ENCODE peak calls at places on chromosomes 12 and 14, in six cellular contexts. I is neural progenitor cell, P is BE2C, G is AG04449, V is GM12865, J is AG04450. M is an unnamed sample.

GRCh38 chr12:92472198-92472597 is 230.6 kb upstream of the PLEKHG7 start:
- DNase-seq in I (no peak), P (no peak), G (peak), V (no peak), J (no peak), M (no peak)

GRCh38 chr14:87967496-87967895 is 25.5 kb downstream of the GALC start:
- DNase-seq in I (no peak), P (no peak), G (no peak), V (no peak), J (no peak), M (no peak)

GRCh38 chr12:106644335-106645073 is 61.7 kb downstream of the RFX4 start:
- DNase-seq in I (no peak), P (no peak), G (no peak), V (no peak), J (no peak), M (no peak)

GRCh38 chr12:123390415-123391093 is 6.6 kb downstream of the KMT5A start:
- DNase-seq in I (no peak), P (no peak), G (no peak), V (no peak), J (no peak), M (no peak)

GRCh38 chr12:78194448-78194847 is 363.8 kb downstream of the NAV3 start:
- DNase-seq in I (no peak), P (no peak), G (peak), V (no peak), J (peak), M (peak)

GRCh38 chr12:53483225-53483978 is 15.9 kb downstream of the MAP3K12 start:
- DNase-seq in I (no peak), P (no peak), G (no peak), V (peak), J (no peak), M (no peak)

GRCh38 chr14:99566009-99566389 is 38.0 kb downstream of the CCDC85C start:
- DNase-seq in I (no peak), P (no peak), G (no peak), V (no peak), J (no peak), M (no peak)

GRCh38 chr12:55929306-55929791 is 1.6 kb upstream of the DGKA start:
- DNase-seq in I (no peak), P (no peak), G (no peak), V (peak), J (no peak), M (no peak)

GRCh38 chr14:52494444-52494843 is 57.9 kb downstream of the TXNDC16 start:
- DNase-seq in I (no peak), P (no peak), G (no peak), V (no peak), J (no peak), M (no peak)

GRCh38 chr12:69042970-69043369 is 110.0 kb upstream of the CPM start:
- DNase-seq in I (no peak), P (no peak), G (no peak), V (no peak), J (no peak), M (no peak)

GRCh38 chr12:111396726-111397445 is 8.8 kb upstream of the SH2B3 start:
- DNase-seq in I (peak), P (peak), G (no peak), V (peak), J (peak), M (no peak)

GRCh38 chr14:92785601-92786426 is 8.3 kb upstream of the GOLGA5 start:
- DNase-seq in I (no peak), P (no peak), G (no peak), V (no peak), J (peak), M (no peak)

GRCh38 chr14:104328607-104329006 is 190.2 kb downstream of the KIF26A start:
- DNase-seq in I (no peak), P (no peak), G (no peak), V (no peak), J (no peak), M (no peak)

GRCh38 chr12:32322354-32322753 is 77.0 kb upstream of the FGD4 start:
- DNase-seq in I (peak), P (peak), G (no peak), V (no peak), J (no peak), M (no peak)

GRCh38 chr14:55097894-55098560 is 31.0 kb upstream of the LGALS3 start:
- DNase-seq in I (no peak), P (no peak), G (no peak), V (peak), J (no peak), M (no peak)

GRCh38 chr12:71558445-71558844 is 105.2 kb downstream of the ZFC3H1 start:
- DNase-seq in I (no peak), P (peak), G (peak), V (no peak), J (no peak), M (no peak)

GRCh38 chr14:74934476-74935339 is 11.6 kb upstream of the RPS6KL1 start:
- DNase-seq in I (peak), P (no peak), G (no peak), V (no peak), J (no peak), M (no peak)

GRCh38 chr14:50736932-50737419 is 68.9 kb upstream of the SAV1 start:
- DNase-seq in I (no peak), P (no peak), G (no peak), V (peak), J (no peak), M (no peak)

GRCh38 chr14:91867316-91867988 is at the start of gene TC2N:
- DNase-seq in I (no peak), P (no peak), G (no peak), V (peak), J (no peak), M (no peak)

GRCh38 chr12:47811581-47812484 is 7.9 kb downstream of the HDAC7 start:
- DNase-seq in I (no peak), P (no peak), G (peak), V (no peak), J (no peak), M (no peak)

GRCh38 chr12:47807338-47807737 is 12.4 kb downstream of the HDAC7 start:
- DNase-seq in I (no peak), P (no peak), G (no peak), V (no peak), J (no peak), M (no peak)

GRCh38 chr12:47811070-47811391 is 8.7 kb downstream of the HDAC7 start:
- DNase-seq in I (no peak), P (no peak), G (no peak), V (no peak), J (no peak), M (no peak)

GRCh38 chr12:47808049-47808448 is 11.7 kb downstream of the HDAC7 start:
- DNase-seq in I (no peak), P (no peak), G (no peak), V (peak), J (no peak), M (no peak)

GRCh38 chr12:47808574-47809380 is 10.9 kb downstream of the HDAC7 start:
- DNase-seq in I (peak), P (no peak), G (no peak), V (peak), J (no peak), M (no peak)
- H3K4me3 ChIP-seq in I (no peak), P (no peak), G (no peak), V (no peak), J (no peak), M (no peak)

DNA sequence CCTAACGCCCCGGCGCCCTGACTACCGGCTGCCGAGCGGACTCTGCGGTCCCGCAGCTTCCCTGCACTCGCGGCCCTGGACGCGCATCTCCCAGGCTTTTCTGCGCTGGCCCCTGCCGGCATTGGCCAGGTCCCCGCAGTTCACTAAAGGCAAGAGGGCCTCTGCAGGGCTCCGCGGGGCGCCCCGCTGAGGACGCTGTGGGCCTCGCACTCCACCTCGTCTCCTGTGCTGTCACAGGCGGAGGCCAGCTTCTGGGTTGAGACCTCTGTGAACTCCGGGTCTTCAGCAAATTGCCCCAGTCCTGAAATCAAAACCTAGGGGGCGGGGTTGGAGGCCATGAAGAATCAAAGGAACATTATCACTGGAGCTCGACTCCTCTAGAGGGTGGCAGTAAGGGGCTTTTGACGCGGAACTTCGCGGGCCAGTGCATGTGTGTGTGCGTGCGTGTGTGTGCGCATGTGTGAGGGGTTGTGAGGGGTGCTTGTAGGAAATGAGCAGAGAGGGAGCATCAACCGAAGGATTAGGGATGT is 68.5 kb upstream of the CAPRIN2 start:
- DNase-seq in I (peak), P (no peak), G (no peak), V (peak), J (no peak), M (no peak)
- TF ChIP-seq CTCF in I (peak), P (no peak), G (peak), V (peak), J (peak), M (no peak)

DNA sequence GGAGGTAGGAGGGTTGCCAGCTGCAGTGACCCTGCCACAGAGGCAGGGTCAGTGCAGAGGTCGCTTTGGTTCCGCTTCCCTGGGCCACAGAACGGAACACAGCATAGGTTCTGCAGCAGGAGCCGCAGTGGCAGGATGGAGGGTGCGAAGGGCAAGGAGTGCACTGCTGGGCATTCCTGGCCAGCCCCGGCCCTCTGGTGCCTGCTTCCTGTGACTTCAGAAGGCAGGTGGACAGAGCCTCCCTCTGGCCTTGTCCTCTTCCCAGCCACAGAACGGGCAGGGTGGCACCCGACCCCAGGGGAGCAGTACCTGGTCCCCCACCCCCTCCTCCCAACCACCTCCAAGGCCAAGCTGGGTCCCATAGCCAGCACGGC is 37.7 kb downstream of the SLC8B1 start:
- DNase-seq in I (no peak), P (no peak), G (no peak), V (no peak), J (no peak), M (no peak)
- H3K4me3 ChIP-seq in I (no peak), P (no peak), G (no peak), V (no peak), J (no peak), M (no peak)

GRCh38 chr12:105020241-105020962 is 34.3 kb downstream of the NOPCHAP1 start:
- DNase-seq in I (no peak), P (no peak), G (no peak), V (no peak), J (no peak), M (no peak)
- TF ChIP-seq CTCF in I (no peak), P (no peak), G (no peak), V (no peak), J (no peak), M (no peak)

GRCh38 chr12:120721866-120722265 is 3.8 kb upstream of the ACADS start:
- DNase-seq in I (no peak), P (peak), G (no peak), V (no peak), J (no peak), M (no peak)
- H3K4me3 ChIP-seq in I (no peak), P (no peak), G (no peak), V (no peak), J (no peak), M (no peak)

GRCh38 chr12:57276935-57277563 is 26.1 kb upstream of the STAC3 start:
- DNase-seq in I (peak), P (peak), G (no peak), V (peak), J (no peak), M (no peak)
- TF ChIP-seq CTCF in I (peak), P (peak), G (peak), V (peak), J (peak), M (peak)

GRCh38 chr12:130956009-130956408 is 2.3 kb downstream of the ADGRD1 start:
- DNase-seq in I (no peak), P (no peak), G (no peak), V (no peak), J (no peak), M (no peak)

GRCh38 chr12:130953783-130954543 is at the start of gene ADGRD1:
- DNase-seq in I (no peak), P (no peak), G (no peak), V (peak), J (no peak), M (no peak)

GRCh38 chr12:130952545-130952954 is 1.2 kb upstream of the ADGRD1 start:
- DNase-seq in I (no peak), P (peak), G (no peak), V (no peak), J (no peak), M (no peak)

GRCh38 chr12:130955238-130955816 is 1.6 kb downstream of the ADGRD1 start:
- DNase-seq in I (no peak), P (no peak), G (no peak), V (no peak), J (no peak), M (no peak)

DNA sequence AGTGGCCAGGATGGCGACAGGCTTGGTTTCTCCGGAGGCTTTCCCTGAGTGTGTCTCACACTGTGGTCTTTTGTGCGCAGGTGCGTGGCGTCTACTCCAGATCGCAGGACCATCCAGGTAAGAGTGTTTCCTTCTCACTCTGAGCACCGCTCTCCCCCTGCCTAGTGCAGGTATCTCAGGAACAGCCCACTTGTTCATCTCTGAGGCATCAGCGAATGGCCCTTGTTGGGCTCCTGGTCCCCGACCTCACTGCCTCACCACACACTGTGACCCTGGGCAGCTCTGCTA is 781 bp downstream of the ADGRD1 start:
- DNase-seq in I (no peak), P (no peak), G (no peak), V (no peak), J (no peak), M (no peak)
- H3K4me3 ChIP-seq in I (no peak), P (no peak), G (no peak), V (no peak), J (no peak), M (no peak)

DNA sequence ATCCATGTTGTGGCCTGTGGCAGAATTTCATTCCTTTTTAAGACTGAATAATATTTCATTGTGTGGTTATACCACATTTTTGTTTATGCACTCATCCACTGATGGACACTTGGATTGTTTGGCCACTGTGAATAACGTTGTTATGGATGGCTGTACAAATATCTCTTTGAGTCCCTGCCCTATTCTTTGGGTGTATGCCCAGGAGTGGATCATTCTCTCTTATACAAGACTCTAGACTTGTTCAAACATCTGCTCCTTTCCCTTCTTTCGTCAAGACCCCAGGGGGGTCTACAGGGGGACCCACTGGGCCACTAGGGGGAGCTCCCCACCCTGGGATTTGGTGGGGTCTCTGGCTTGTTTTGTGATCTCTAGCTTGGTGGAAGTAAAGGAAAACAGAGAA is 77.4 kb downstream of the FBXL14 start:
- DNase-seq in I (peak), P (peak), G (peak), V (no peak), J (no peak), M (no peak)
- TF ChIP-seq CTCF in I (peak), P (peak), G (peak), V (peak), J (peak), M (peak)

GRCh38 chr12:51307655-51308593 is 16.1 kb downstream of the BIN2 start:
- DNase-seq in I (no peak), P (no peak), G (peak), V (no peak), J (peak), M (peak)
- H3K4me3 ChIP-seq in I (no peak), P (no peak), G (no peak), V (no peak), J (no peak), M (no peak)

GRCh38 chr12:114245555-114245954 is 160.4 kb downstream of the TBX5 start:
- DNase-seq in I (peak), P (no peak), G (no peak), V (no peak), J (no peak), M (no peak)
- TF ChIP-seq CTCF in I (peak), P (no peak), G (no peak), V (no peak), J (peak), M (no peak)